ENCODE peak calls at places on chromosome 1, in eight cellular contexts. J is neural progenitor cell, C is fibroblast of lung, U is astrocyte, F is pancreas, T is right lobe of liver, A is brain microvascular endothelial cell, K is cardiac muscle cell. L is an unnamed sample.
A peak's percentile ranks its signal among the peaks of the same experiment; 100 is the strongest.

GRCh38 chr1:12480748-12481362 is 137.2 kb downstream of the DHRS3 start:
- DNase-seq in J (no peak), C (peak; percentile 89), U (peak; percentile 97), F (no peak), T (no peak), A (peak; percentile 89), K (no peak), L (no peak)

GRCh38 chr1:99115231-99115630 is 110.6 kb upstream of the PLPPR5 start:
- DNase-seq in J (no peak), C (peak; percentile 57), U (no peak), F (no peak), T (no peak), A (no peak), K (no peak), L (no peak)

GRCh38 chr1:215845224-215845902 is 278.3 kb downstream of the KCTD3 start:
- DNase-seq in J (no peak), C (peak; percentile 92), U (peak; percentile 87), F (no peak), T (no peak), A (peak; percentile 31), K (no peak), L (no peak)

GRCh38 chr1:109773900-109774485 is 10.3 kb upstream of the EPS8L3 start:
- DNase-seq in J (no peak), C (no peak), U (no peak), F (no peak), T (no peak), A (no peak), K (no peak), L (no peak)

GRCh38 chr1:39799770-39800470 is 11.3 kb upstream of the BMP8B start:
- DNase-seq in J (peak; percentile 74), C (peak; percentile 56), U (peak; percentile 77), F (peak; percentile 81), T (peak; percentile 72), A (peak; percentile 69), K (peak; percentile 54), L (peak; percentile 58)

GRCh38 chr1:204456826-204457361 is 37.7 kb downstream of the PIK3C2B start:
- DNase-seq in J (peak; percentile 57), C (peak; percentile 76), U (no peak), F (no peak), T (no peak), A (no peak), K (no peak), L (no peak)

GRCh38 chr1:99490031-99490430 is 155.9 kb upstream of the PALMD start:
- DNase-seq in J (no peak), C (no peak), U (no peak), F (no peak), T (no peak), A (no peak), K (no peak), L (no peak)

GRCh38 chr1:172778461-172779455 is 119.9 kb downstream of the FASLG start:
- DNase-seq in J (no peak), C (peak; percentile 54), U (no peak), F (no peak), T (no peak), A (no peak), K (no peak), L (no peak)

GRCh38 chr1:224090116-224090515 is 23.8 kb upstream of the FBXO28 start:
- DNase-seq in J (no peak), C (no peak), U (no peak), F (no peak), T (no peak), A (no peak), K (no peak), L (no peak)

GRCh38 chr1:224089583-224089982 is 24.3 kb upstream of the FBXO28 start:
- DNase-seq in J (no peak), C (no peak), U (no peak), F (no peak), T (no peak), A (no peak), K (no peak), L (no peak)

GRCh38 chr1:224084867-224085266 is 29.0 kb upstream of the FBXO28 start:
- DNase-seq in J (no peak), C (no peak), U (no peak), F (no peak), T (no peak), A (no peak), K (no peak), L (no peak)

GRCh38 chr1:224085421-224086108 is 28.3 kb upstream of the FBXO28 start:
- DNase-seq in J (no peak), C (no peak), U (no peak), F (no peak), T (no peak), A (no peak), K (no peak), L (no peak)

DNA sequence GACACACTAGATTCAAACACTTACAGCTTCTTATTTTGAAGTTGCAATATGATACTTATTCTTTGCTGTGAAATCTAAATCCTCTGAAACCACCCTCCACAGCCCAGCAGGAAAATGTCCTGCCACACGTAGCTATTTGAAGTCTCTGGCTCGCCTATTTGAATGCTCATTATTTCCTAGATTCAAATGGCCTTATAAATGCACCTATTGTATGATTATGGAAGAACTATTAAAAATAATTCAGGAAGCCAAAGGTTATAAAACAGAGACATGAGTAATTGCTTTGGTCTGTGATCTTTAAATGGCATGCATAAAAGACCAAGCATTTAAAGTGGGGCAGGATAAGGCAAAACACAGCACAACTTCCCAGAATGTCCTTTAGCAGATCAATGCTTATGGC is 26.6 kb upstream of the FBXO28 start:
- DNase-seq in J (no peak), C (peak; percentile 40), U (no peak), F (no peak), T (no peak), A (no peak), K (no peak), L (no peak)
- H3K27ac ChIP-seq in J (no peak overlapping the region), C (no peak overlapping the region), U (no peak overlapping the region), F (no peak overlapping the region), T (no peak overlapping the region), A (no peak overlapping the region), K (no peak overlapping the region), L (no peak overlapping the region)

GRCh38 chr1:37259019-37259418 is 215.4 kb upstream of the ZC3H12A start:
- DNase-seq in J (no peak), C (no peak), U (no peak), F (no peak), T (no peak), A (no peak), K (no peak), L (no peak)

GRCh38 chr1:37255868-37256267 is 218.5 kb upstream of the ZC3H12A start:
- DNase-seq in J (no peak), C (no peak), U (no peak), F (no peak), T (no peak), A (no peak), K (no peak), L (no peak)

GRCh38 chr1:37257646-37258045 is 216.7 kb upstream of the ZC3H12A start:
- DNase-seq in J (no peak), C (no peak), U (no peak), F (no peak), T (no peak), A (no peak), K (no peak), L (no peak)

GRCh38 chr1:37258068-37258467 is 216.3 kb upstream of the ZC3H12A start:
- DNase-seq in J (no peak), C (no peak), U (no peak), F (no peak), T (no peak), A (no peak), K (no peak), L (no peak)

DNA sequence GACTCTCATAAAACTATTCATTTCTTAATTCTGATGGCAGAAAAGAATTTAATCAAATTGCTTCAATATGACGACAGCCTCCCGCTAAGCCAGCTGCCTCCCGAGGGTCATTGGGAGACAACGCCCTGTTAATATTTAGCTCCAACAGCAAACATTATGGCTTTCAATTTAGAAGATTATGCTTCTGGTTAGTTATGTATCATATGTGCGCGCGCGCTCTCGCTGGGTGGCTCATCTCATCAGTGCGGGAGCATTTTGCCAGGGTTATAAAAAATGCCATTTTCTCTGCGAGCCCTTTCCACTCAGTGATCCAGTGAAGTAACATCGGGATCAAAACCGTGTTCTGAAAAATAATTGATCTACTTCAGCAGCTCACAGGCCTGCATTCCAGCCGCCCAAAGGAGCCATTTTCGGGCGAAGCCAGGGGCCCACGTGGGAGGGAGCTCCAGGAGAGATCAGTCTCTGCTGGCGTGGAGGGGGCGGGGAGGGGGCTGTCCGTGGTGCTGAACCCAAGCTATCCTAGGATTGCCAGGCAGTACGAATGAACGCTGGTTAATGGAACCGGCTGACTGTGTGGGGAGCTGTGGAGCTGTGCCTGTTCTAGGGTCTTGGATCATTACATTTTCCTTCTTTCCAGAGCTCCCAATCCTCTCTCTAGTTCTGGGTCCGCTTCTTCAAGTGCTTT is 219.1 kb upstream of the ZC3H12A start:
- DNase-seq in J (peak; percentile 92), C (no peak), U (no peak), F (peak; percentile 57), T (no peak), A (peak; percentile 2), K (peak; percentile 86), L (no peak)
- TF ChIP-seq CTCF in J (peak; percentile 34), C (no peak), U (no peak), F (no peak), T (no peak), A (no peak), K (no peak), L (no peak)

GRCh38 chr1:26162220-26162703 is 3.4 kb downstream of the FAM110D start:
- DNase-seq in J (no peak), C (no peak), U (no peak), F (no peak), T (no peak), A (no peak), K (no peak), L (no peak)

GRCh38 chr1:26159113-26160039 is 497 bp downstream of the FAM110D start:
- DNase-seq in J (no peak), C (no peak), U (no peak), F (no peak), T (no peak), A (no peak), K (peak; percentile 54), L (no peak)

GRCh38 chr1:26163684-26164035 is 4.8 kb downstream of the FAM110D start:
- DNase-seq in J (no peak), C (no peak), U (no peak), F (no peak), T (no peak), A (no peak), K (no peak), L (no peak)

GRCh38 chr1:26160527-26161407 is 1.9 kb downstream of the FAM110D start:
- DNase-seq in J (no peak), C (no peak), U (no peak), F (peak; percentile 37), T (no peak), A (no peak), K (no peak), L (no peak)

DNA sequence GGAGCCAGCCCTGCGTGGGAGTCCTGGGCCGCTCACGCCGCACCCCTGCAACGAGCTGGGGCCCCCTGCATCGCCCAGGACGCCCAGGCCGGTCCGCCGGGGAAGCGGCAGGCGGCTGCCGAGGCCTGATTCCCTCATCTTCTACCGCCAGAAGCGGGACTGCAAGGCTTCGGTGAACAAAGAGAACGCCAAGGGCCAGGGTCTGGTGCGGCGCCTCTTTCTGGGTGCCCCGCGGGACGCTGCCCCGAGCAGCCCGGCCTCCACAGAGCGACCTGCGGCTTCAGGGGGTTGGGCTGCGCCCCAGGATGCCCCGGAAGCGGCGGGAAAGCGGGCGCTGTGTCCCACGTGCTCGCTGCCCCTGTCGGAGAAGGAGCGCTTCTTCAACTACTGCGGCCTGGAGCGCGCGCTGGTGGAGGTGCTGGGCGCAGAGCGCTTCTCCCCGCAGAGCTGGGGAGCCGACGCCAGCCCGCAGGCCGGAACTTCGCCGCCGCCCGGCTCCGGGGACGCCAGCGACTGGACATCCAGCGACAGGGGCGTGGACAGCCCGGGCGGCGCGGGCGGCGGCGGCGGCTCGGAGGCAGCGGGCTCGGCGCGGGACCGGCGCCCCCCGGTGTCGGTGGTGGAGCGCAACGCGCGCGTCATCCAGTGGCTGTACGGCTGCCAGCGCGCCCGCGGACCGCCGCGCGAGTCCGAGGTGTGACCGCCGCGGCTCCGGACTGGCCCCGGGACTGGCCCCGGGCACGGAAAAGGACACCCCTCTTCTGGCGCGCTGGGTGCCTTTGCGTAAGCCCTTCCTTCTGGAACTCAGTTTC is 2.7 kb downstream of the FAM110D start:
- DNase-seq in J (peak; percentile 85), C (peak; percentile 30), U (peak; percentile 40), F (peak; percentile 76), T (no peak), A (no peak), K (peak; percentile 84), L (no peak)
- H3K27me3 ChIP-seq in J (peaks cover 80% of the 10 kb centered on the region), C (peaks cover 3% of the 10 kb centered on the region), U (peaks cover 2% of the 10 kb centered on the region), F (no peaks in the 10 kb centered on the region), T (no peaks in the 10 kb centered on the region), A (no peaks in the 10 kb centered on the region), K (no peaks in the 10 kb centered on the region), L (peaks cover 44% of the 10 kb centered on the region)

GRCh38 chr1:221334082-221334481 is 407.8 kb downstream of the DUSP10 start:
- DNase-seq in J (no peak), C (peak; percentile 57), U (no peak), F (no peak), T (no peak), A (no peak), K (no peak), L (no peak)
- H3K27ac ChIP-seq in J (no peak overlapping the region), C (no peak overlapping the region), U (no peak overlapping the region), F (no peak overlapping the region), T (peak overlapping the region; percentile 26), A (no peak overlapping the region), K (no peak overlapping the region), L (no peak overlapping the region)